ENCODE peak calls at places on chromosomes 5 and 9, in five cellular contexts. Y, L, N, Z and Q are unnamed samples.

GRCh38 chr5:135377751-135378680 is 21.0 kb downstream of the MACROH2A1 start:
- DNase-seq in Y (no peak), L (no peak), N (no peak), Z (no peak), Q (peak)

GRCh38 chr9:134554750-134555655 is 86.6 kb upstream of the COL5A1 start:
- DNase-seq in Y (no peak), L (peak), N (no peak), Z (no peak), Q (no peak)

GRCh38 chr5:134792287-134792686 is 33.7 kb downstream of the DDX46 start:
- DNase-seq in Y (no peak), L (no peak), N (no peak), Z (no peak), Q (no peak)

GRCh38 chr9:91060520-91061343 is 259.1 kb downstream of the SYK start:
- DNase-seq in Y (peak), L (peak), N (peak), Z (peak), Q (peak)

GRCh38 chr9:129312251-129312650 is 134.2 kb upstream of the IER5L start:
- DNase-seq in Y (no peak), L (no peak), N (no peak), Z (peak), Q (peak)

GRCh38 chr9:132012704-132013345 is 66.8 kb downstream of the MED27 start:
- DNase-seq in Y (no peak), L (no peak), N (peak), Z (no peak), Q (no peak)

GRCh38 chr5:43044181-43044914 is 4.2 kb upstream of the ANXA2R start:
- DNase-seq in Y (peak), L (peak), N (peak), Z (no peak), Q (peak)

GRCh38 chr5:132176543-132176945 is 51.1 kb downstream of the P4HA2 start:
- DNase-seq in Y (no peak), L (no peak), N (no peak), Z (no peak), Q (no peak)

DNA sequence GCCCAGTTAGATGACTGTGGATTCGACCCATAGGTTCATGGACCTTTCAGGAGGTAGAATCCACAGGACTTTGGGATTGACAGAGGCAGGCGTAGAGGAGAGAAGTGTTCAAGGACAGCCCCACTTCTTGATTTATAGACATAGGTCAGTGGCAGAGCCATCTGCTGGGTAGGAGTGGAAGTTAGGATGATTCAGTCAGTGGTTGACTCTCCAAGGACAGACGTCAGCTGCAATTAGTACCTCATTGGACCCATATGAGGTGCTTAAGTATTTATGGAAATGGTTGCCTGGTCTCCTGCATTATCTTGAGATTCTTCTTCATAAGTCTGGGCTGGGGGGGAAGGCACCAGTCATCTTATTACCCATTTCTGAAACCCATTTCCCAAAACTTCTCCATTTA is 70.9 kb downstream of the SH3RF2 start:
- DNase-seq in Y (no peak), L (no peak), N (peak), Z (no peak), Q (no peak)
- TF ChIP-seq CTCF in Y (no peak), L (no peak), N (peak), Z (no peak), Q (no peak)

GRCh38 chr9:76351006-76351405 is 43.2 kb downstream of the RFK start:
- DNase-seq in Y (no peak), L (no peak), N (no peak), Z (no peak), Q (no peak)
- H3K4me3 ChIP-seq in Y (no peak), L (no peak), N (no peak), Z (no peak), Q (no peak)

GRCh38 chr5:157072508-157072907 is 13.6 kb upstream of the HAVCR1 start:
- DNase-seq in Y (no peak), L (no peak), N (peak), Z (no peak), Q (peak)

GRCh38 chr5:157068785-157069184 is 9.9 kb upstream of the HAVCR1 start:
- DNase-seq in Y (no peak), L (no peak), N (no peak), Z (no peak), Q (no peak)

GRCh38 chr5:157066950-157067349 is 8.0 kb upstream of the HAVCR1 start:
- DNase-seq in Y (no peak), L (no peak), N (no peak), Z (no peak), Q (no peak)

GRCh38 chr5:157068339-157068738 is 9.4 kb upstream of the HAVCR1 start:
- DNase-seq in Y (no peak), L (no peak), N (no peak), Z (no peak), Q (no peak)

GRCh38 chr5:157069949-157070348 is 11.0 kb upstream of the HAVCR1 start:
- DNase-seq in Y (no peak), L (no peak), N (no peak), Z (no peak), Q (no peak)
- TF ChIP-seq CTCF in Y (no peak), L (no peak), N (peak), Z (no peak), Q (no peak)

GRCh38 chr9:121198512-121199042 is 3.1 kb downstream of the RAB14 start:
- DNase-seq in Y (no peak), L (no peak), N (no peak), Z (no peak), Q (no peak)
- H3K4me3 ChIP-seq in Y (peak), L (peak), N (peak), Z (peak), Q (no peak)

DNA sequence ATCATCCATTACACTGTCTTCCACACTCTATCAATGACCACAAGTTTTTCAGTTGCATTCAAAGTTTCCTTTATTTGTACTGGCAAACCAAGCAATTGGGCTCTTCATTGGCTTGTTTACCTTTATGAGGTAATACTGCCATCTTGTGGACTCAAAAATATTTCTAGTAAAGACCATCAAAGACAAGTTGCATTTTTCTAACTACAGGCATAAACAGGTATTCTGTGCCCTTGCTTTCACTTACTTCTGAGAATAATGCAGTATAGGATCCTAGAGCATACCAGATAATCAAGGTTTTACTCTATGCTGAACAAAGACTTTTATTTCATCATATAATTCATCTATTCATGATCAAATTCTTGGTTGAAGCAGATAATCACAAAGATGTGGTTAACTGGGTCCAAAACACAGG is 173.7 kb upstream of the POU5F2 start:
- DNase-seq in Y (no peak), L (peak), N (peak), Z (no peak), Q (no peak)
- TF ChIP-seq CTCF in Y (peak), L (peak), N (peak), Z (peak), Q (no peak)

DNA sequence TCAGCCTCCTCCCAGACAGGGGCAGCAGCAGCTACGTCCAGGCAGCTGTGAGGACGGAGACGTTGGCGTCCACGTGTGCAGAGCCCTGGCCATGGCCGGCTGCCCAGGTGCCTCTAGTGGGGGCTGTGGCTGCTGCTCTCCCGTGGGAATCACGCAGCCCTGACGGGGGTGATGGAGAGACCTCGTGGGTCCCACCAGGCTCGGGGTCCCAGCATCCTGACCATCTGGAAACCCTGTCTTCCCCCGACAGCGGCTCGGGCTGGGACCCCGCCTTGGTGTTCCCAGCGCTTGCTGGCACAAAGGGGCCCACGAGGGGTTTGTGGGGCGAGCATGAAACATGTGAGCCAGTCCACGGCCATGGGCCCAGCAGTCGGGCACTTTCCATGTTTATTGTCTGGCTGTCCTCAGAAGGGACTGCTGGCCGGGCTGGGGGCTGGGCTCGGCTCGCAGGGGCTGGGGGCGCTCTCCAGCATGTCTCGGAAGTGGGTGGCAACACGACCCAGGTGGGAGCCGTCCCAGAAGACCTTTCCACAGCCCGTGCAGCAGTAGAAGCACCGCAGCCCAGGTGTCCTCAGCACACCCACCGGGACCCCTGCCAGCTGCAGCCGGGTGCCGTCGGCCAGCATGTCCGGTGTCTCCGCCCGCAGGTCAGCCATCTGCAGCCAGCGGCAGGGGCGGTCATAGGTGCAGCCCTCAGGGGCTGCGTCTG is 4.6 kb upstream of the NRARP start:
- DNase-seq in Y (no peak), L (no peak), N (no peak), Z (no peak), Q (no peak)
- H3K4me3 ChIP-seq in Y (peak), L (no peak), N (no peak), Z (no peak), Q (no peak)